ENCODE peak calls at places on chromosome 9, in eight cellular contexts. Z is fibroblast of lung, S is K562, N is GM23338, P is HepG2, C is neural progenitor cell, X is hepatocyte, V is SK-N-SH. A is an unnamed sample.

GRCh38 chr9:137809038-137809630 is 68.4 kb upstream of the CACNA1B start:
- DNase-seq in X (no peak), N (no peak), Z (no peak), C (no peak), P (no peak), S (no peak), V (no peak), A (no peak)

GRCh38 chr9:38243993-38244392 is 148.5 kb upstream of the ALDH1B1 start:
- DNase-seq in N (no peak), P (no peak), V (peak; percentile 25), Z (no peak), X (no peak), S (no peak), C (no peak), A (peak; percentile 24)

GRCh38 chr9:136543830-136544548 is 1.9 kb downstream of the NOTCH1 start:
- DNase-seq in X (no peak), Z (no peak), S (no peak), P (peak; percentile 78), C (no peak), V (no peak), N (no peak), A (no peak)

GRCh38 chr9:28824410-28824963 is 1251.2 kb upstream of the C9orf72 start:
- DNase-seq in S (no peak), V (no peak), Z (no peak), N (no peak), X (no peak), P (no peak), C (no peak), A (no peak)

GRCh38 chr9:124553738-124554137 is 46.5 kb upstream of the NR5A1 start:
- DNase-seq in V (no peak), P (no peak), C (no peak), N (no peak), X (no peak), S (no peak), Z (peak; percentile 97), A (no peak)

GRCh38 chr9:104970588-104970987 is 42.6 kb upstream of the ABCA1 start:
- DNase-seq in V (no peak), Z (peak; percentile 51), C (no peak), S (no peak), N (no peak), P (no peak), X (no peak), A (no peak)

GRCh38 chr9:61673664-61674381 is 484.0 kb downstream of the SPATA31A7 start:
- DNase-seq in C (no peak), X (no peak), S (no peak), N (no peak), Z (no peak), V (peak; percentile 36), P (no peak), A (no peak)

GRCh38 chr9:4890242-4890641 is 94.8 kb upstream of the JAK2 start:
- DNase-seq in C (no peak), X (no peak), V (no peak), P (no peak), Z (no peak), S (no peak), N (no peak), A (no peak)

GRCh38 chr9:14127656-14128055 is 186.3 kb downstream of the NFIB start:
- DNase-seq in C (no peak), Z (peak; percentile 64), X (no peak), P (no peak), S (no peak), N (no peak), V (no peak), A (no peak)

GRCh38 chr9:37466037-37466709 is 923 bp upstream of the ZBTB5 start:
- DNase-seq in P (peak; percentile 25), V (peak; percentile 66), N (peak; percentile 93), X (peak; percentile 90), S (peak; percentile 90), Z (peak; percentile 81), C (peak; percentile 91), A (peak; percentile 30)

GRCh38 chr9:131113655-131114563 is 11.5 kb upstream of the NUP214 start:
- DNase-seq in C (no peak), V (no peak), N (no peak), X (no peak), P (no peak), S (no peak), Z (no peak), A (no peak)

GRCh38 chr9:126756876-126757415 is 47.9 kb upstream of the ZBTB43 start:
- DNase-seq in V (peak; percentile 39), P (no peak), S (no peak), X (no peak), N (no peak), Z (no peak), C (no peak), A (no peak)

GRCh38 chr9:89523948-89524347 is 26.0 kb upstream of the SEMA4D start:
- DNase-seq in Z (no peak), C (no peak), S (no peak), V (no peak), X (no peak), P (no peak), N (no peak), A (peak; percentile 75)

GRCh38 chr9:109498195-109499060 is at the start of gene PTPN3:
- DNase-seq in X (peak; percentile 77), Z (peak; percentile 23), C (peak; percentile 66), V (peak; percentile 80), P (no peak), N (peak; percentile 46), S (no peak), A (no peak)

GRCh38 chr9:5453673-5454072 is 3.3 kb downstream of the CD274 start:
- DNase-seq in P (no peak), V (no peak), C (no peak), S (no peak), X (no peak), N (no peak), Z (no peak), A (no peak)

GRCh38 chr9:135662758-135663450 is at the start of gene LCN9:
- DNase-seq in N (no peak), P (no peak), V (peak; percentile 39), S (no peak), Z (peak; percentile 4), X (peak; percentile 40), C (no peak), A (no peak)

GRCh38 chr9:80932947-80933346 is 756.4 kb downstream of the TLE1 start:
- DNase-seq in N (no peak), P (no peak), S (no peak), Z (no peak), C (no peak), V (no peak), X (no peak), A (no peak)

GRCh38 chr9:123338710-123339665 is 17.0 kb upstream of the CRB2 start:
- DNase-seq in V (no peak), S (peak; percentile 89), X (no peak), Z (peak; percentile 44), P (no peak), N (no peak), C (no peak), A (no peak)

GRCh38 chr9:21686738-21687137 is 115.7 kb upstream of the MTAP start:
- DNase-seq in N (no peak), P (no peak), X (no peak), V (no peak), C (no peak), S (no peak), Z (peak; percentile 47), A (no peak)

GRCh38 chr9:97852001-97852398 is 1.0 kb upstream of the FOXE1 start:
- DNase-seq in X (no peak), V (no peak), P (no peak), C (peak; percentile 72), Z (no peak), N (peak; percentile 79), S (no peak), A (no peak)

GRCh38 chr9:123395276-123396006 is 39.4 kb downstream of the CRB2 start:
- DNase-seq in C (peak; percentile 34), Z (no peak), V (peak; percentile 74), S (no peak), X (no peak), N (no peak), P (no peak), A (no peak)

GRCh38 chr9:122110100-122110833 is 17.2 kb upstream of the TTLL11 start:
- DNase-seq in V (peak; percentile 8), N (no peak), C (no peak), P (no peak), X (no peak), Z (no peak), S (no peak), A (no peak)

GRCh38 chr9:122103985-122104384 is 10.9 kb upstream of the TTLL11 start:
- DNase-seq in X (no peak), Z (no peak), N (no peak), V (no peak), S (no peak), C (no peak), P (no peak), A (no peak)

GRCh38 chr9:122107291-122107805 is 14.2 kb upstream of the TTLL11 start:
- DNase-seq in Z (no peak), V (peak; percentile 12), S (no peak), C (no peak), X (no peak), P (no peak), N (no peak), A (no peak)

GRCh38 chr9:122109035-122109813 is 16.1 kb upstream of the TTLL11 start:
- DNase-seq in V (peak; percentile 10), X (no peak), S (no peak), P (no peak), Z (no peak), C (no peak), N (no peak), A (no peak)

GRCh38 chr9:122106576-122106975 is 13.5 kb upstream of the TTLL11 start:
- DNase-seq in V (no peak), C (no peak), X (no peak), P (no peak), Z (no peak), S (no peak), N (no peak), A (no peak)
- H2AFZ ChIP-seq in V (no peak overlapping the region), C (peak overlapping the region; percentile 7), X (no peak overlapping the region), P (no peak overlapping the region), Z (no peak overlapping the region), S (no peak overlapping the region), N (no peak overlapping the region), A (no peak overlapping the region)

DNA sequence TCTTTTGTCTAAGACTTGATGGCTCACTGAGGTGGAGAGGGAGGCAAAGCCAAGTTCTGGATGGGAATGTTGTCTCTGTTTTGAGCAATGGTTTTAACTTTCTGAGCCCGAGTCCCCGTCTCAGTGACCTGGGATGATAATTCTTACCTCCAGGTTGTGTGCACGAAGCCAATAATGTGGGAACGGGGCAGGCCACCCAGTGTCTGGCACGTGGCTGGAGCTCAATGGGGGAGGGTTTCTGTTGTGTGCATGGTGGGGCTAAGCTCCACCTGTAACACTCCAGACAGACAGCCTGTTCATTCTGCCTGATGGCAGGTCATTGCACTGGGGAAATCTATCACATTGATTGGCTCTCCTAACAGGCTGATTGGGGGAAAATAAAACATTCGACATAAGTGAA is 37.1 kb upstream of the NTNG2 start:
- DNase-seq in Z (no peak), N (no peak), X (no peak), P (no peak), S (no peak), V (no peak), C (no peak), A (no peak)
- H3K27me3 ChIP-seq in Z (peaks cover 52% of the 10 kb centered on the region), N (peaks cover 7% of the 10 kb centered on the region), X (peaks cover 67% of the 10 kb centered on the region), P (peaks cover 8% of the 10 kb centered on the region), S (peaks cover 41% of the 10 kb centered on the region), V (peaks cover 16% of the 10 kb centered on the region), C (peaks cover 39% of the 10 kb centered on the region), A (peaks cover 4% of the 10 kb centered on the region)

GRCh38 chr9:129027224-129027684 is 877 bp downstream of the SH3GLB2 start:
- DNase-seq in N (peak; percentile 58), C (no peak), Z (no peak), V (peak; percentile 51), P (no peak), S (peak; percentile 50), X (no peak), A (no peak)
- H3K27ac ChIP-seq in N (no peak overlapping the region), C (no peak overlapping the region), Z (no peak overlapping the region), V (peak overlapping the region; percentile 7), P (no peak overlapping the region), S (peak overlapping the region; percentile 68), X (peak overlapping the region; percentile 94), A (peak overlapping the region; percentile 81)

GRCh38 chr9:27701029-27701428 is 127.7 kb upstream of the C9orf72 start:
- DNase-seq in P (no peak), N (no peak), X (no peak), V (no peak), Z (no peak), C (no peak), S (no peak), A (no peak)
- H2AFZ ChIP-seq in P (no peak overlapping the region), N (peak overlapping the region; percentile 8), X (no peak overlapping the region), V (no peak overlapping the region), Z (no peak overlapping the region), C (peak overlapping the region; percentile 85), S (no peak overlapping the region), A (no peak overlapping the region)